ENCODE peak calls at places on chromosomes 3 and 15, in eight cellular contexts. K, U, F, W, D, O, C and R are unnamed samples.

GRCh38 chr3:107689355-107689754 is 166.6 kb downstream of the BBX start:
- DNase-seq in F (no peak), D (no peak), O (no peak), K (no peak), U (no peak), C (no peak), W (no peak), R (no peak)

GRCh38 chr3:14254812-14255702 is 76.4 kb downstream of the LSM3 start:
- DNase-seq in U (no peak), C (no peak), W (no peak), D (no peak), O (no peak), K (no peak), F (no peak), R (no peak)

GRCh38 chr15:66673410-66674322 is 28.4 kb upstream of the SMAD6 start:
- DNase-seq in K (peak), W (peak), O (peak), C (peak), U (peak), D (peak), F (no peak), R (no peak)

GRCh38 chr15:44527241-44527640 is 9.7 kb upstream of the EIF3J start:
- DNase-seq in U (no peak), O (no peak), C (no peak), W (no peak), F (no peak), K (no peak), D (no peak), R (no peak)

GRCh38 chr15:76286231-76286879 is 24.9 kb downstream of the ETFA start:
- DNase-seq in D (no peak), W (no peak), U (no peak), K (no peak), O (no peak), F (no peak), C (no peak), R (no peak)

GRCh38 chr3:189277711-189278110 is 105.9 kb downstream of the TPRG1 start:
- DNase-seq in F (no peak), U (no peak), C (no peak), W (peak), K (peak), O (peak), D (no peak), R (peak)

GRCh38 chr15:34304613-34305012 is 33.0 kb downstream of the SLC12A6 start:
- DNase-seq in F (no peak), K (no peak), W (peak), O (peak), D (no peak), U (no peak), C (no peak), R (peak)

GRCh38 chr15:57421540-57421939 is 45.2 kb downstream of the CGNL1 start:
- DNase-seq in U (no peak), W (no peak), O (no peak), F (no peak), K (no peak), C (no peak), D (no peak), R (no peak)

GRCh38 chr3:194019766-194020165 is 116.2 kb upstream of the HES1 start:
- DNase-seq in F (no peak), W (no peak), U (no peak), C (no peak), K (no peak), D (no peak), O (no peak), R (no peak)

GRCh38 chr3:5187920-5188418 is 462 bp downstream of the EDEM1 start:
- DNase-seq in O (peak), U (peak), C (peak), D (peak), K (peak), F (no peak), W (peak), R (no peak)

GRCh38 chr3:50396502-50396901 is 37.2 kb upstream of the TMEM115 start:
- DNase-seq in K (no peak), C (no peak), O (no peak), F (no peak), D (no peak), W (no peak), U (no peak), R (no peak)

GRCh38 chr3:153291052-153291689 is 129.1 kb downstream of the RAP2B start:
- DNase-seq in O (peak), U (no peak), W (peak), F (no peak), D (peak), C (peak), K (no peak), R (no peak)

GRCh38 chr15:100334905-100335304 is 6.9 kb downstream of the ADAMTS17 start:
- DNase-seq in F (no peak), W (no peak), K (no peak), C (no peak), U (no peak), D (no peak), O (no peak), R (no peak)

GRCh38 chr3:138081371-138082084 is 33.9 kb downstream of the DZIP1L start:
- DNase-seq in W (peak), F (no peak), C (no peak), U (no peak), O (peak), K (no peak), D (no peak), R (peak)

GRCh38 chr15:68552773-68553172 is 26.0 kb upstream of the CORO2B start:
- DNase-seq in D (no peak), W (no peak), U (no peak), C (no peak), F (no peak), K (no peak), O (peak), R (peak)

GRCh38 chr3:33865133-33865532 is 66.7 kb downstream of the PDCD6IP start:
- DNase-seq in D (no peak), K (no peak), O (no peak), W (no peak), U (no peak), C (no peak), F (no peak), R (no peak)

GRCh38 chr15:98547741-98548166 is 100.6 kb upstream of the IGF1R start:
- DNase-seq in F (no peak), D (no peak), K (no peak), O (no peak), C (peak), W (peak), U (no peak), R (peak)

GRCh38 chr3:181711325-181712135 is at the start of gene SOX2:
- DNase-seq in O (peak), U (no peak), K (peak), C (peak), W (peak), D (peak), F (no peak), R (peak)

GRCh38 chr3:133238015-133238414 is 161.8 kb upstream of the BFSP2 start:
- DNase-seq in K (no peak), O (peak), W (peak), C (no peak), U (no peak), D (no peak), F (no peak), R (peak)

GRCh38 chr3:78351338-78351737 is 1311.4 kb downstream of the ROBO2 start:
- DNase-seq in O (no peak), U (no peak), W (peak), K (no peak), D (no peak), F (no peak), C (no peak), R (no peak)

GRCh38 chr3:42192334-42193200 is 73.4 kb downstream of the CCK start:
- DNase-seq in F (no peak), O (peak), D (no peak), C (no peak), K (peak), U (no peak), W (peak), R (peak)

GRCh38 chr15:53588773-53589172 is 170.7 kb downstream of the WDR72 start:
- DNase-seq in U (no peak), D (no peak), O (peak), W (peak), F (no peak), K (no peak), C (no peak), R (peak)

GRCh38 chr15:40239671-40240618 is 1.1 kb downstream of the PAK6 start:
- DNase-seq in C (no peak), D (no peak), O (no peak), K (no peak), F (no peak), W (no peak), U (no peak), R (no peak)

DNA sequence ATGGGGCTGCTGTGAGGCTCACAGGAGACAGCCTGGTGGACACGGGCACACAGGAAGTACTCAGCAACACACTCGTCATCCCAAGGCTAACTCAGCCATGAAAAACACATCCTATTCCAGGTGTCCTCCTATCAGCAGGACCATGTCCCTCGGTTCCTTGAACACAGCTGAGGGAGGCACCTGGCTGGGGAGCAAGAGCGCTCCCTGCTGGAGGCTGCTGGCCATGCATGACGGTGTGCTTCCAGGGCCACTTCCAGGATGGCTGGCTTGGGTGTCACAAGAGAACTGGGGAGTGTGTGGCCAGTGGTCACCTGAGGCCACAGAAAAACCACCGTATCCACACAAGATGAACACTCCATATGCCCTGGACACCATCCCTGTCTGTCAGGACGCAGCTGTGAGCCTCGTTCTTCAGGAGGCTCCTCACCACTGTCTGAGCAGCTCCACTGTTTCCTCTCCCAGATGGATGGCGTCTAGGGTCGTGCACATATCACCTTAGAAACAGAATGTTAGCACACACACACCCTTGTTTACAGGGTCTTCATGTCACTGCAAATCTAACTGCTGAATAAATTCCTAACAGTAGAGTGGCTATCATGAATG is 31.0 kb downstream of the POC1A start:
- DNase-seq in C (peak), U (peak), O (peak), D (peak), F (no peak), K (peak), W (peak), R (peak)
- TF ChIP-seq CTCF in C (peak), U (peak), O (peak), D (peak), F (peak), K (peak), W (peak), R (peak)

GRCh38 chr15:78069052-78069414 is 8.5 kb downstream of the TBC1D2B start:
- DNase-seq in D (no peak), F (no peak), C (no peak), O (no peak), W (no peak), K (no peak), U (no peak), R (no peak)
- H3K4me3 ChIP-seq in D (no peak), F (no peak), C (no peak), O (no peak), W (no peak), K (no peak), U (no peak), R (no peak)

GRCh38 chr3:57011022-57011421 is 49.4 kb upstream of the SPATA12 start:
- DNase-seq in U (no peak), W (no peak), F (no peak), O (no peak), D (no peak), K (no peak), C (no peak), R (no peak)
- TF ChIP-seq CTCF in U (no peak), W (no peak), F (no peak), O (no peak), D (no peak), K (no peak), C (no peak), R (no peak)

DNA sequence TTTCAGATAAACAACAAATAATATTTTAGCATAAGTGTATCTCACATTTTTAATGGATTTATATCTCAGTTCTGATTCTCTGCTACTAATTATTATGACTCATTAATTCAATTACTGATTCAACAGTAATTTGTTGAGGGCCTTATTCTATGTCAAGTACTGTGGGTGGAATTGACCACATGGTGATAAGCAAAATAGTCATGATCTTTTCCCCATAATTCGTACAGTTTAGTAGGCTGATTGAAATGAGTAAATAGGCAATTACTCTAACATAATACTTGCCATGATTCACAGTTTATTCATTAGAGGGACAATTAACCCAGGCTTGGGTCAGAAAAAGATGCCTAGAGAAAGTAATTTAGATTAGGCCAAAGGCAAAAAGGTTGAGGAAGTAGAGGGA is 60.9 kb upstream of the SLC4A7 start:
- DNase-seq in F (no peak), O (peak), D (no peak), C (no peak), W (no peak), U (no peak), K (no peak), R (no peak)
- H3K4me3 ChIP-seq in F (no peak), O (no peak), D (no peak), C (no peak), W (no peak), U (no peak), K (no peak), R (no peak)